ENCODE peak calls at places on chromosomes 5 and 9, in six cellular contexts. D is HFF-Myc, F is omental fat pad, K is lower leg skin, J is thyroid gland, M is OCI-LY7. R is an unnamed sample.

GRCh38 chr9:106403081-106403480 is 459.9 kb upstream of the ZNF462 start:
- DNase-seq in D (no peak), F (no peak), K (no peak), J (no peak), M (no peak), R (no peak)

GRCh38 chr5:125699860-125700259 is 723.3 kb upstream of the GRAMD2B start:
- DNase-seq in D (no peak), F (no peak), K (no peak), J (no peak), M (no peak), R (no peak)

GRCh38 chr9:93829271-93830223 is 125.6 kb downstream of the BARX1 start:
- DNase-seq in D (no peak), F (no peak), K (peak), J (no peak), M (no peak), R (no peak)

GRCh38 chr9:4596165-4596922 is 65.8 kb upstream of the PLPP6 start:
- DNase-seq in D (no peak), F (no peak), K (no peak), J (no peak), M (peak), R (no peak)

GRCh38 chr5:82720213-82720612 is 357.0 kb downstream of the TMEM167A start:
- DNase-seq in D (no peak), F (no peak), K (no peak), J (no peak), M (no peak), R (no peak)

GRCh38 chr5:141881886-141882285 is 3.7 kb upstream of the PCDH1 start:
- DNase-seq in D (no peak), F (no peak), K (peak), J (no peak), M (no peak), R (no peak)

GRCh38 chr9:15972760-15973159 is 419.9 kb downstream of the CCDC171 start:
- DNase-seq in D (no peak), F (no peak), K (no peak), J (no peak), M (no peak), R (no peak)

GRCh38 chr9:5041390-5042115 is 56.5 kb downstream of the JAK2 start:
- DNase-seq in D (no peak), F (no peak), K (peak), J (no peak), M (no peak), R (no peak)

GRCh38 chr9:89654025-89654662 is 49.3 kb downstream of the GADD45G start:
- DNase-seq in D (no peak), F (no peak), K (peak), J (peak), M (no peak), R (no peak)

GRCh38 chr9:89353989-89354388 is 35.7 kb downstream of the SECISBP2 start:
- DNase-seq in D (no peak), F (no peak), K (peak), J (peak), M (no peak), R (no peak)

GRCh38 chr9:126842977-126843799 is 17.3 kb upstream of the ZBTB34 start:
- DNase-seq in D (no peak), F (no peak), K (no peak), J (no peak), M (no peak), R (no peak)

GRCh38 chr5:72347801-72348305 is 27.7 kb downstream of the PTCD2 start:
- DNase-seq in D (peak), F (no peak), K (no peak), J (no peak), M (no peak), R (no peak)

GRCh38 chr9:121954477-121955175 is 138.5 kb downstream of the TTLL11 start:
- DNase-seq in D (no peak), F (no peak), K (peak), J (peak), M (no peak), R (no peak)

GRCh38 chr5:16992444-16992843 is 56.4 kb upstream of the MYO10 start:
- DNase-seq in D (no peak), F (no peak), K (no peak), J (no peak), M (no peak), R (no peak)

GRCh38 chr9:133188006-133188842 is 20.8 kb downstream of the OBP2B start:
- DNase-seq in D (no peak), F (no peak), K (peak), J (peak), M (peak), R (peak)

GRCh38 chr9:80509358-80509757 is 937.6 kb downstream of the TLE4 start:
- DNase-seq in D (no peak), F (no peak), K (no peak), J (no peak), M (no peak), R (no peak)

GRCh38 chr9:120408680-120409258 is 171.2 kb downstream of the CDK5RAP2 start:
- DNase-seq in D (no peak), F (no peak), K (no peak), J (no peak), M (no peak), R (no peak)

GRCh38 chr5:129906177-129906887 is 2.1 kb downstream of the CHSY3 start:
- DNase-seq in D (no peak), F (no peak), K (peak), J (peak), M (no peak), R (no peak)

GRCh38 chr5:38922199-38922598 is 76.4 kb downstream of the OSMR start:
- DNase-seq in D (no peak), F (no peak), K (no peak), J (peak), M (peak), R (no peak)

GRCh38 chr9:108662090-108662875 is 193.5 kb downstream of the ACTL7B start:
- DNase-seq in D (no peak), F (no peak), K (peak), J (no peak), M (no peak), R (no peak)

GRCh38 chr9:79471577-79472543 is 99.9 kb upstream of the TLE4 start:
- DNase-seq in D (no peak), F (no peak), K (peak), J (peak), M (peak), R (no peak)

GRCh38 chr5:118533166-118533565 is 455.2 kb downstream of the DTWD2 start:
- DNase-seq in D (no peak), F (no peak), K (no peak), J (no peak), M (no peak), R (no peak)

GRCh38 chr9:546797-547223 is 294.7 kb upstream of the DMRT1 start:
- DNase-seq in D (no peak), F (no peak), K (no peak), J (no peak), M (peak), R (no peak)

GRCh38 chr5:179125789-179126505 is 65.8 kb downstream of the ZNF354C start:
- DNase-seq in D (no peak), F (no peak), K (peak), J (no peak), M (no peak), R (peak)

GRCh38 chr9:14096182-14096922 is 217.6 kb downstream of the NFIB start:
- DNase-seq in D (no peak), F (no peak), K (no peak), J (peak), M (no peak), R (no peak)

GRCh38 chr5:83839256-83839655 is 118.6 kb upstream of the HAPLN1 start:
- DNase-seq in D (no peak), F (no peak), K (no peak), J (no peak), M (no peak), R (no peak)
- TF ChIP-seq CTCF in D (no peak), F (no peak), K (no peak), J (no peak), M (no peak), R (no peak)

GRCh38 chr9:87497604-87498045 is at the start of gene DAPK1:
- DNase-seq in D (no peak), F (peak), K (peak), J (peak), M (no peak), R (peak)
- TF ChIP-seq CTCF in D (no peak), F (no peak), K (no peak), J (no peak), M (no peak), R (peak)

GRCh38 chr5:112720576-112720975 is 17.1 kb upstream of the APC start:
- DNase-seq in D (no peak), F (no peak), K (no peak), J (no peak), M (no peak), R (no peak)

GRCh38 chr5:112718344-112718743 is 19.3 kb upstream of the APC start:
- DNase-seq in D (no peak), F (no peak), K (no peak), J (no peak), M (no peak), R (no peak)

DNA sequence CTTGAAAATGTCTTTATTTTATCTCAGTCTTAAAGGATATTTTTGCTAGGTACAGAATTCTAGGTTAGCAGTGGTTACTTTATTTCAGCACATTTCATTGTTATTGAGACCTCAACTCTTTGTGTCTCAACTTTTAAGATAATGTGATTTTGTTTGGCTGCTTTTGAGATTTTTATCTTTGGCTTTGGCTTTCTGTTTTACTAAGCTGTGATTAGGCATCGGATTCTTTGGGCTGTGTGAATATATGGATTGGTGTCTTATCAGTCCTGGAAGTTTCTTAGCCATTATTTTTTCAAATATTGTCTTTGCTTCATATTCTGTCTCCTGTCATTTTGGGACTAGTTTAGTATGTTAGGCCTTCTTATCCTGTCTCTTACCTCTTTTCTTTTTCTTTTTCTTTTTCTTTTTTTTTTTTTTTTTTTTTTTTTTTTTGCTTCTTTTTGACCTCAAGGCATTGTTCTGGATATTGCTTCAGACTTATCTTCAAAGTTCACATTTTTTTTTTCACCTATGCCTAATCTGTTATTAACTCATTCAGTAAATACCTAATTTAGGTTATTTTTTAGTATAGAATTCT is 20.1 kb upstream of the APC start:
- DNase-seq in D (no peak), F (no peak), K (no peak), J (no peak), M (no peak), R (no peak)
- TF ChIP-seq CTCF in D (no peak), F (no peak), K (no peak), J (no peak), M (no peak), R (no peak)

GRCh38 chr5:6636293-6636692 is 3.1 kb downstream of the SRD5A1 start:
- DNase-seq in D (no peak), F (no peak), K (no peak), J (no peak), M (no peak), R (no peak)
- TF ChIP-seq CTCF in D (no peak), F (no peak), K (no peak), J (no peak), M (no peak), R (no peak)

GRCh38 chr5:77828445-77828844 is 52.3 kb upstream of the TBCA start:
- DNase-seq in D (no peak), F (no peak), K (no peak), J (no peak), M (no peak), R (no peak)
- TF ChIP-seq CTCF in D (no peak), F (no peak), K (no peak), J (no peak), M (peak), R (peak)

GRCh38 chr5:84168841-84169240 is 215.8 kb downstream of the EDIL3 start:
- DNase-seq in D (no peak), F (no peak), K (no peak), J (no peak), M (no peak), R (no peak)
- TF ChIP-seq CTCF in D (no peak), F (no peak), K (no peak), J (no peak), M (no peak), R (no peak)

R was measured in mesothelial cell of epicardium.